ENCODE peak calls at places on chromosomes 6 and 20, in eight cellular contexts. One of them, this sample, is unnamed.

GRCh38 chr6:166830185-166830890 is 126.0 kb downstream of the RNASET2 start:
- DNase-seq in transverse colon: no peak
- DNase-seq in adrenal gland: no peak
- DNase-seq in hepatocyte: no peak
- DNase-seq in fibroblast of lung: no peak
- DNase-seq in ovary: no peak
- DNase-seq in psoas muscle: no peak
- DNase-seq in ascending aorta: no peak
- DNase-seq in this sample: no peak

GRCh38 chr6:90835584-90836212 is 248.8 kb upstream of the MAP3K7 start:
- DNase-seq in transverse colon: peak; percentile 17
- DNase-seq in adrenal gland: no peak
- DNase-seq in hepatocyte: peak; percentile 36
- DNase-seq in fibroblast of lung: no peak
- DNase-seq in ovary: no peak
- DNase-seq in psoas muscle: no peak
- DNase-seq in ascending aorta: no peak
- DNase-seq in this sample: no peak

GRCh38 chr6:142902636-142903053 is 42.3 kb downstream of the HIVEP2 start:
- DNase-seq in transverse colon: peak; percentile 67
- DNase-seq in adrenal gland: peak; percentile 62
- DNase-seq in hepatocyte: peak; percentile 35
- DNase-seq in fibroblast of lung: peak; percentile 98
- DNase-seq in ovary: peak; percentile 67
- DNase-seq in psoas muscle: no peak
- DNase-seq in ascending aorta: peak; percentile 23
- DNase-seq in this sample: no peak

GRCh38 chr6:11429577-11429976 is 108.0 kb upstream of the TMEM170B start:
- DNase-seq in transverse colon: no peak
- DNase-seq in adrenal gland: no peak
- DNase-seq in hepatocyte: no peak
- DNase-seq in fibroblast of lung: no peak
- DNase-seq in ovary: no peak
- DNase-seq in psoas muscle: no peak
- DNase-seq in ascending aorta: no peak
- DNase-seq in this sample: no peak

GRCh38 chr6:39496951-39497350 is 174.4 kb upstream of the KCNK16 start:
- DNase-seq in transverse colon: peak; percentile 29
- DNase-seq in adrenal gland: peak; percentile 64
- DNase-seq in hepatocyte: peak; percentile 26
- DNase-seq in fibroblast of lung: peak; percentile 93
- DNase-seq in ovary: peak; percentile 74
- DNase-seq in psoas muscle: no peak
- DNase-seq in ascending aorta: peak; percentile 12
- DNase-seq in this sample: no peak

GRCh38 chr6:31293343-31293742 is 21.5 kb upstream of the HLA-C start:
- DNase-seq in transverse colon: no peak
- DNase-seq in adrenal gland: no peak
- DNase-seq in hepatocyte: peak; percentile 68
- DNase-seq in fibroblast of lung: peak; percentile 40
- DNase-seq in ovary: no peak
- DNase-seq in psoas muscle: no peak
- DNase-seq in ascending aorta: no peak
- DNase-seq in this sample: no peak

GRCh38 chr20:60271597-60271996 is 313.4 kb downstream of the CDH26 start:
- DNase-seq in transverse colon: no peak
- DNase-seq in adrenal gland: no peak
- DNase-seq in hepatocyte: no peak
- DNase-seq in fibroblast of lung: no peak
- DNase-seq in ovary: no peak
- DNase-seq in psoas muscle: no peak
- DNase-seq in ascending aorta: no peak
- DNase-seq in this sample: no peak

GRCh38 chr6:50826037-50826761 is 7.5 kb downstream of the TFAP2B start:
- DNase-seq in transverse colon: no peak
- DNase-seq in adrenal gland: no peak
- DNase-seq in hepatocyte: no peak
- DNase-seq in fibroblast of lung: no peak
- DNase-seq in ovary: no peak
- DNase-seq in psoas muscle: no peak
- DNase-seq in ascending aorta: no peak
- DNase-seq in this sample: no peak

GRCh38 chr6:28161410-28162079 is 19.9 kb downstream of the ZKSCAN8 start:
- DNase-seq in transverse colon: peak; percentile 70
- DNase-seq in adrenal gland: peak; percentile 77
- DNase-seq in hepatocyte: peak; percentile 82
- DNase-seq in fibroblast of lung: peak; percentile 74
- DNase-seq in ovary: peak; percentile 65
- DNase-seq in psoas muscle: peak; percentile 85
- DNase-seq in ascending aorta: no peak
- DNase-seq in this sample: peak; percentile 56

GRCh38 chr6:74946961-74947360 is 258.9 kb downstream of the COL12A1 start:
- DNase-seq in transverse colon: no peak
- DNase-seq in adrenal gland: no peak
- DNase-seq in hepatocyte: no peak
- DNase-seq in fibroblast of lung: peak; percentile 67
- DNase-seq in ovary: no peak
- DNase-seq in psoas muscle: no peak
- DNase-seq in ascending aorta: no peak
- DNase-seq in this sample: no peak

GRCh38 chr6:4371207-4371921 is 236.0 kb upstream of the ECI2 start:
- DNase-seq in transverse colon: no peak
- DNase-seq in adrenal gland: peak; percentile 95
- DNase-seq in hepatocyte: no peak
- DNase-seq in fibroblast of lung: peak; percentile 57
- DNase-seq in ovary: no peak
- DNase-seq in psoas muscle: peak; percentile 89
- DNase-seq in ascending aorta: no peak
- DNase-seq in this sample: no peak

GRCh38 chr6:54085526-54085925 is 25.7 kb upstream of the MLIP start:
- DNase-seq in transverse colon: no peak
- DNase-seq in adrenal gland: peak; percentile 62
- DNase-seq in hepatocyte: no peak
- DNase-seq in fibroblast of lung: peak; percentile 89
- DNase-seq in ovary: no peak
- DNase-seq in psoas muscle: no peak
- DNase-seq in ascending aorta: no peak
- DNase-seq in this sample: no peak

GRCh38 chr20:35619196-35620095 is 3.8 kb downstream of the SPAG4 start:
- DNase-seq in transverse colon: peak; percentile 86
- DNase-seq in adrenal gland: peak; percentile 88
- DNase-seq in hepatocyte: peak; percentile 90
- DNase-seq in fibroblast of lung: peak; percentile 78
- DNase-seq in ovary: peak; percentile 76
- DNase-seq in psoas muscle: peak; percentile 80
- DNase-seq in ascending aorta: no peak
- DNase-seq in this sample: peak; percentile 64

GRCh38 chr6:159462446-159462845 is 230.6 kb downstream of the SOD2 start:
- DNase-seq in transverse colon: no peak
- DNase-seq in adrenal gland: no peak
- DNase-seq in hepatocyte: no peak
- DNase-seq in fibroblast of lung: no peak
- DNase-seq in ovary: no peak
- DNase-seq in psoas muscle: no peak
- DNase-seq in ascending aorta: no peak
- DNase-seq in this sample: no peak

GRCh38 chr6:159461266-159461665 is 231.8 kb downstream of the SOD2 start:
- DNase-seq in transverse colon: no peak
- DNase-seq in adrenal gland: no peak
- DNase-seq in hepatocyte: no peak
- DNase-seq in fibroblast of lung: no peak
- DNase-seq in ovary: no peak
- DNase-seq in psoas muscle: no peak
- DNase-seq in ascending aorta: no peak
- DNase-seq in this sample: peak; percentile 24

GRCh38 chr6:159464827-159465226 is 228.2 kb downstream of the SOD2 start:
- DNase-seq in transverse colon: no peak
- DNase-seq in adrenal gland: no peak
- DNase-seq in hepatocyte: no peak
- DNase-seq in fibroblast of lung: no peak
- DNase-seq in ovary: no peak
- DNase-seq in psoas muscle: no peak
- DNase-seq in ascending aorta: no peak
- DNase-seq in this sample: no peak

GRCh38 chr6:159461998-159462397 is 231.0 kb downstream of the SOD2 start:
- DNase-seq in transverse colon: no peak
- DNase-seq in adrenal gland: no peak
- DNase-seq in hepatocyte: no peak
- DNase-seq in fibroblast of lung: no peak
- DNase-seq in ovary: no peak
- DNase-seq in psoas muscle: no peak
- DNase-seq in ascending aorta: no peak
- DNase-seq in this sample: no peak

DNA sequence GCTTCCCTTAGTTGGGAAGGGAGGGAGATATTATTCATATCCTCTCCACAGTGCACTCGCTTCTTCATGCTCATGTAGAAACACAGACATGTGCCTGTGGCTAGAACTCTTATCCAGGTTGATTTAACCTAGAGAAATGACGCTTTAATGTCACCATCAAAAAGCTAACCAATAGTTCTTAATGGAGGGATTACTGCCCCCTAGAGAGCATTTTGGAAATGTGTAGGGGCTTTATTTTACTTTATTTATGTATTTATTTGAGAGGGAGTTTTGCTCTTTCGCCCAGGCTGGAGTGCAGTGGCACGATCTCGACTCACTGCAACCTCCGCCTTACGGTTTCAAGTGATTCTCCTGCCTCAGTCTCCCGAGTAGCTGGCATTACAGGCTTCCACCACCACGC is 229.6 kb downstream of the SOD2 start:
- DNase-seq in transverse colon: no peak
- DNase-seq in adrenal gland: no peak
- DNase-seq in hepatocyte: peak; percentile 51
- DNase-seq in fibroblast of lung: no peak
- DNase-seq in ovary: no peak
- DNase-seq in psoas muscle: no peak
- DNase-seq in ascending aorta: no peak
- DNase-seq in this sample: no peak
- TF ChIP-seq CTCF in transverse colon: no peak
- TF ChIP-seq CTCF in adrenal gland: peak; percentile 30
- TF ChIP-seq CTCF in hepatocyte: peak; percentile 58
- TF ChIP-seq CTCF in fibroblast of lung: peak; percentile 13
- TF ChIP-seq CTCF in ovary: no peak
- TF ChIP-seq CTCF in psoas muscle: no peak
- TF ChIP-seq CTCF in ascending aorta: peak; percentile 44
- TF ChIP-seq CTCF in this sample: no peak

GRCh38 chr6:167847936-167848335 is 21.2 kb downstream of the AFDN start:
- DNase-seq in transverse colon: no peak
- DNase-seq in adrenal gland: no peak
- DNase-seq in hepatocyte: no peak
- DNase-seq in fibroblast of lung: no peak
- DNase-seq in ovary: no peak
- DNase-seq in psoas muscle: no peak
- DNase-seq in ascending aorta: no peak
- DNase-seq in this sample: no peak
- H3K27ac ChIP-seq in transverse colon: no peak overlapping the region
- H3K27ac ChIP-seq in adrenal gland: no peak overlapping the region
- H3K27ac ChIP-seq in hepatocyte: peak overlapping the region; percentile 81
- H3K27ac ChIP-seq in fibroblast of lung: no peak overlapping the region
- H3K27ac ChIP-seq in ovary: no peak overlapping the region
- H3K27ac ChIP-seq in psoas muscle: peak overlapping the region; percentile 53
- H3K27ac ChIP-seq in ascending aorta: no peak overlapping the region
- H3K27ac ChIP-seq in this sample: no peak overlapping the region

GRCh38 chr20:61760321-61761112 is 305.2 kb downstream of the TAF4 start:
- DNase-seq in transverse colon: no peak
- DNase-seq in adrenal gland: no peak
- DNase-seq in hepatocyte: no peak
- DNase-seq in fibroblast of lung: no peak
- DNase-seq in ovary: no peak
- DNase-seq in psoas muscle: peak; percentile 8
- DNase-seq in ascending aorta: no peak
- DNase-seq in this sample: peak; percentile 25

GRCh38 chr20:61757678-61758555 is 307.8 kb downstream of the TAF4 start:
- DNase-seq in transverse colon: no peak
- DNase-seq in adrenal gland: no peak
- DNase-seq in hepatocyte: no peak
- DNase-seq in fibroblast of lung: peak; percentile 21
- DNase-seq in ovary: no peak
- DNase-seq in psoas muscle: peak; percentile 30
- DNase-seq in ascending aorta: no peak
- DNase-seq in this sample: peak; percentile 19

GRCh38 chr20:61761453-61762207 is 304.1 kb downstream of the TAF4 start:
- DNase-seq in transverse colon: no peak
- DNase-seq in adrenal gland: no peak
- DNase-seq in hepatocyte: no peak
- DNase-seq in fibroblast of lung: no peak
- DNase-seq in ovary: no peak
- DNase-seq in psoas muscle: peak; percentile 12
- DNase-seq in ascending aorta: no peak
- DNase-seq in this sample: no peak

GRCh38 chr20:61758556-61759200 is 307.0 kb downstream of the TAF4 start:
- DNase-seq in transverse colon: no peak
- DNase-seq in adrenal gland: no peak
- DNase-seq in hepatocyte: no peak
- DNase-seq in fibroblast of lung: no peak
- DNase-seq in ovary: no peak
- DNase-seq in psoas muscle: peak; percentile 12
- DNase-seq in ascending aorta: no peak
- DNase-seq in this sample: peak; percentile 31

GRCh38 chr20:61759286-61760065 is 306.2 kb downstream of the TAF4 start:
- DNase-seq in transverse colon: no peak
- DNase-seq in adrenal gland: no peak
- DNase-seq in hepatocyte: no peak
- DNase-seq in fibroblast of lung: no peak
- DNase-seq in ovary: no peak
- DNase-seq in psoas muscle: peak; percentile 23
- DNase-seq in ascending aorta: no peak
- DNase-seq in this sample: peak; percentile 31
- H3K27me3 ChIP-seq in transverse colon: no peaks in the 10 kb centered on the region
- H3K27me3 ChIP-seq in adrenal gland: peaks cover 6% of the 10 kb centered on the region
- H3K27me3 ChIP-seq in hepatocyte: peaks cover 6% of the 10 kb centered on the region
- H3K27me3 ChIP-seq in fibroblast of lung: no peaks in the 10 kb centered on the region
- H3K27me3 ChIP-seq in ovary: no peaks in the 10 kb centered on the region
- H3K27me3 ChIP-seq in psoas muscle: no peaks in the 10 kb centered on the region
- H3K27me3 ChIP-seq in ascending aorta: no peaks in the 10 kb centered on the region
- H3K27me3 ChIP-seq in this sample: no peaks in the 10 kb centered on the region

DNA sequence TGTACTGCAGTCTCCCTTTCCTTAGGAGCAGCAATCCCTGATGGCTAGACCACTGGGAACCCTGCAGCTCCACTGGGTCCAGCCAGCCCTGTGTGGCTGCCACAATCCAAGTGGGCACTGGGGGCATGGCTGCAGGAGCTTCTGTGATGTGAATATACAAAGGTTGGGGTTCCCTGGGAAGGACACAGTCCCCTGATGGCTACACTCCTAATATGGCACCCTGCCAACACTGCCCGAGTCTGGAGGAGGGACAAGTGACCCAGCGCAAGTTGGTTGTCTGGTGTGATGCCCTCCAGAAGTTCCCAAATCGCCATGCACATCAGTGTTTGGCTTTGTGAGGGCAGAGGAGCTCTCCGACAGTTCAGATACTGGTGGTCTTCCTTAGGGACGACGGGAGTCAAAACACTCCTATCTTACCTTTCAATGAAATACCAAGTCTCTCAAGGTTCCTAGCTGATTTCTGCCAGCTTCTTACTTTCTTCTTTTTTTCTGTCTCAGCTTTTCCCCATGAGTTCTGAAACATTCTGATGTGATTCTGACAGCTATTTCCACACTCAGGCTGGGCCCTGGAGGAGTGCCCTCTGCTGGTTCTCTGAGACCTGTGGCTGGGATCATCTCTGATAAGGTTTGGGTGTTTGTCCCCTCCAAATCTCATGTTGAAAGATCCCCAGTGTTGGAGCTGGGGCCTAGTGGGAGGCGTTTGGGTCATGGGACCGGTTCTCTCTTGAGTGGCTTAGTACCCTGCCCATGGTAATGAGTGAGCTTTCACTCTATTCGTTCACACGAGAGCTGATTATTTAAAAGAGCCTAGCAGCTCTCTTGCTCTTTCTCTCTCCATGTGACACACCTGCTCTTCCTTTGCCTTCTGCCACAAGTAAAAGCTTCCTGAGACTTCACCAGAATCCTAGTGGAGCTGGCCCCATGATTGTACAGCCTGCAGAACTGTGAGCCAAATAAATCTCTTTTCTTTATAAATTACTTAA is 15.5 kb upstream of the ZFP57 start:
- DNase-seq in transverse colon: no peak
- DNase-seq in adrenal gland: no peak
- DNase-seq in hepatocyte: peak; percentile 20
- DNase-seq in fibroblast of lung: no peak
- DNase-seq in ovary: no peak
- DNase-seq in psoas muscle: no peak
- DNase-seq in ascending aorta: no peak
- DNase-seq in this sample: no peak
- TF ChIP-seq CTCF in transverse colon: no peak
- TF ChIP-seq CTCF in adrenal gland: peak; percentile 33
- TF ChIP-seq CTCF in hepatocyte: peak; percentile 47
- TF ChIP-seq CTCF in fibroblast of lung: peak; percentile 48
- TF ChIP-seq CTCF in ovary: no peak
- TF ChIP-seq CTCF in psoas muscle: peak; percentile 7
- TF ChIP-seq CTCF in ascending aorta: peak; percentile 42
- TF ChIP-seq CTCF in this sample: no peak